ENCODE peak calls at places on chromosomes 2 and 18, in six cellular contexts. Z is tibial nerve, L is midbrain, Q is vagina, S is NCI-H1436, W is occipital lobe. U is an unnamed sample.

GRCh38 chr2:222872551-222872950 is 11.7 kb downstream of the ACSL3 start:
- DNase-seq in Z (no peak), L (no peak), Q (no peak), S (no peak), W (no peak), U (no peak)

GRCh38 chr2:211468881-211469280 is 912.5 kb downstream of the CPS1 start:
- DNase-seq in Z (no peak), L (no peak), Q (no peak), S (no peak), W (no peak), U (no peak)

GRCh38 chr18:48885266-48885950 is 65.4 kb downstream of the SMAD7 start:
- DNase-seq in Z (no peak), L (no peak), Q (no peak), S (no peak), W (no peak), U (no peak)

GRCh38 chr2:17594533-17595391 is 54.3 kb downstream of the VSNL1 start:
- DNase-seq in Z (no peak), L (no peak), Q (no peak), S (no peak), W (peak), U (no peak)

GRCh38 chr18:3923750-3924149 is 473.8 kb downstream of the TGIF1 start:
- DNase-seq in Z (no peak), L (no peak), Q (no peak), S (no peak), W (no peak), U (no peak)

GRCh38 chr2:203909192-203909945 is 27.2 kb upstream of the ICOS start:
- DNase-seq in Z (peak), L (peak), Q (no peak), S (peak), W (no peak), U (no peak)

GRCh38 chr2:3725458-3726250 is 22.3 kb downstream of the DCDC2C start:
- DNase-seq in Z (no peak), L (no peak), Q (peak), S (no peak), W (no peak), U (no peak)

GRCh38 chr2:33056170-33056569 is 109.4 kb downstream of the LTBP1 start:
- DNase-seq in Z (no peak), L (no peak), Q (no peak), S (no peak), W (no peak), U (no peak)

GRCh38 chr2:164145093-164145987 is 409.5 kb upstream of the FIGN start:
- DNase-seq in Z (no peak), L (no peak), Q (no peak), S (no peak), W (no peak), U (no peak)

GRCh38 chr2:28163627-28164279 is 228.9 kb upstream of the FOSL2 start:
- DNase-seq in Z (peak), L (no peak), Q (no peak), S (no peak), W (no peak), U (no peak)

GRCh38 chr2:241798081-241798630 is 10.8 kb upstream of the NEU4 start:
- DNase-seq in Z (no peak), L (no peak), Q (peak), S (no peak), W (no peak), U (no peak)

GRCh38 chr18:79784965-79785770 is 12.6 kb upstream of the KCNG2 start:
- DNase-seq in Z (no peak), L (no peak), Q (no peak), S (no peak), W (no peak), U (no peak)

GRCh38 chr2:126810001-126810400 is 88.7 kb upstream of the TEX51 start:
- DNase-seq in Z (no peak), L (no peak), Q (no peak), S (no peak), W (no peak), U (no peak)

GRCh38 chr2:156320491-156320896 is 12.0 kb downstream of the NR4A2 start:
- DNase-seq in Z (no peak), L (no peak), Q (no peak), S (no peak), W (no peak), U (no peak)

U was measured in NCI-H1930.